ENCODE peak calls at places on chromosomes 2 and 18, in six cellular contexts. One of them, this sample, is unnamed.

GRCh38 chr2:144151405-144151804 is 368.5 kb downstream of the ZEB2 start:
- DNase-seq in fibroblast of mammary gland: no peak
- DNase-seq in PC-3: no peak
- DNase-seq in psoas muscle: no peak
- DNase-seq in HCT116: no peak
- DNase-seq in mucosa of descending colon: no peak
- DNase-seq in this sample: no peak

GRCh38 chr2:162435676-162436075 is 91.7 kb downstream of the GCA start:
- DNase-seq in PC-3: peak; percentile 24
- DNase-seq in mucosa of descending colon: no peak
- DNase-seq in psoas muscle: no peak
- DNase-seq in HCT116: no peak
- DNase-seq in fibroblast of mammary gland: no peak
- DNase-seq in this sample: no peak

GRCh38 chr2:223084873-223085272 is 32.9 kb downstream of the KCNE4 start:
- DNase-seq in PC-3: no peak
- DNase-seq in psoas muscle: peak; percentile 56
- DNase-seq in fibroblast of mammary gland: peak; percentile 33
- DNase-seq in HCT116: no peak
- DNase-seq in mucosa of descending colon: no peak
- DNase-seq in this sample: no peak

GRCh38 chr2:46962751-46963150 is 47.1 kb upstream of the MCFD2 start:
- DNase-seq in mucosa of descending colon: no peak
- DNase-seq in PC-3: no peak
- DNase-seq in fibroblast of mammary gland: no peak
- DNase-seq in psoas muscle: no peak
- DNase-seq in HCT116: no peak
- DNase-seq in this sample: no peak

GRCh38 chr2:30421026-30421425 is 26.0 kb upstream of the LCLAT1 start:
- DNase-seq in fibroblast of mammary gland: no peak
- DNase-seq in mucosa of descending colon: no peak
- DNase-seq in psoas muscle: no peak
- DNase-seq in PC-3: no peak
- DNase-seq in HCT116: no peak
- DNase-seq in this sample: no peak

GRCh38 chr18:36580874-36581750 is 247.7 kb downstream of the TPGS2 start:
- DNase-seq in fibroblast of mammary gland: peak; percentile 81
- DNase-seq in HCT116: no peak
- DNase-seq in PC-3: peak; percentile 44
- DNase-seq in mucosa of descending colon: no peak
- DNase-seq in psoas muscle: no peak
- DNase-seq in this sample: peak; percentile 63

GRCh38 chr2:86695053-86695691 is 24.9 kb upstream of the RMND5A start:
- DNase-seq in mucosa of descending colon: no peak
- DNase-seq in psoas muscle: no peak
- DNase-seq in HCT116: peak; percentile 85
- DNase-seq in PC-3: peak; percentile 89
- DNase-seq in fibroblast of mammary gland: peak; percentile 71
- DNase-seq in this sample: no peak

GRCh38 chr18:77124452-77124922 is 8.1 kb downstream of the MBP start:
- DNase-seq in PC-3: peak; percentile 23
- DNase-seq in fibroblast of mammary gland: no peak
- DNase-seq in HCT116: no peak
- DNase-seq in psoas muscle: peak; percentile 39
- DNase-seq in mucosa of descending colon: peak; percentile 50
- DNase-seq in this sample: no peak

GRCh38 chr2:120066708-120067547 is 54.1 kb downstream of the EPB41L5 start:
- DNase-seq in HCT116: no peak
- DNase-seq in mucosa of descending colon: no peak
- DNase-seq in PC-3: peak; percentile 80
- DNase-seq in fibroblast of mammary gland: peak; percentile 12
- DNase-seq in psoas muscle: no peak
- DNase-seq in this sample: no peak

GRCh38 chr2:163734911-163735691 is 707 bp downstream of the FIGN start:
- DNase-seq in mucosa of descending colon: no peak
- DNase-seq in PC-3: peak; percentile 24
- DNase-seq in HCT116: no peak
- DNase-seq in psoas muscle: no peak
- DNase-seq in fibroblast of mammary gland: peak; percentile 28
- DNase-seq in this sample: peak; percentile 25

GRCh38 chr2:200168641-200169265 is 137.7 kb upstream of the SPATS2L start:
- DNase-seq in HCT116: no peak
- DNase-seq in fibroblast of mammary gland: no peak
- DNase-seq in PC-3: no peak
- DNase-seq in psoas muscle: no peak
- DNase-seq in mucosa of descending colon: no peak
- DNase-seq in this sample: no peak

GRCh38 chr2:133433455-133434451 is 134.5 kb downstream of the NCKAP5 start:
- DNase-seq in fibroblast of mammary gland: no peak
- DNase-seq in PC-3: no peak
- DNase-seq in HCT116: no peak
- DNase-seq in psoas muscle: no peak
- DNase-seq in mucosa of descending colon: no peak
- DNase-seq in this sample: peak; percentile 36

GRCh38 chr2:37800176-37800835 is 124.8 kb upstream of the RMDN2 start:
- DNase-seq in fibroblast of mammary gland: no peak
- DNase-seq in mucosa of descending colon: no peak
- DNase-seq in psoas muscle: no peak
- DNase-seq in HCT116: no peak
- DNase-seq in PC-3: peak; percentile 73
- DNase-seq in this sample: no peak

GRCh38 chr2:28161466-28161865 is 231.2 kb upstream of the FOSL2 start:
- DNase-seq in PC-3: no peak
- DNase-seq in psoas muscle: no peak
- DNase-seq in mucosa of descending colon: no peak
- DNase-seq in fibroblast of mammary gland: peak; percentile 81
- DNase-seq in HCT116: no peak
- DNase-seq in this sample: peak; percentile 18

GRCh38 chr2:213149949-213150314 is 1.5 kb downstream of the IKZF2 start:
- DNase-seq in mucosa of descending colon: no peak
- DNase-seq in HCT116: no peak
- DNase-seq in psoas muscle: no peak
- DNase-seq in fibroblast of mammary gland: no peak
- DNase-seq in PC-3: peak; percentile 8
- DNase-seq in this sample: no peak

GRCh38 chr18:14089176-14089575 is 43.1 kb downstream of the ZNF519 start:
- DNase-seq in PC-3: no peak
- DNase-seq in HCT116: no peak
- DNase-seq in mucosa of descending colon: no peak
- DNase-seq in psoas muscle: no peak
- DNase-seq in fibroblast of mammary gland: no peak
- DNase-seq in this sample: no peak

GRCh38 chr2:1297376-1298159 is 115.7 kb upstream of the TPO start:
- DNase-seq in PC-3: no peak
- DNase-seq in fibroblast of mammary gland: no peak
- DNase-seq in mucosa of descending colon: no peak
- DNase-seq in psoas muscle: no peak
- DNase-seq in HCT116: no peak
- DNase-seq in this sample: no peak

GRCh38 chr2:241775223-241776177 is 1.1 kb upstream of the GAL3ST2 start:
- DNase-seq in HCT116: no peak
- DNase-seq in mucosa of descending colon: peak; percentile 62
- DNase-seq in PC-3: no peak
- DNase-seq in psoas muscle: no peak
- DNase-seq in fibroblast of mammary gland: no peak
- DNase-seq in this sample: no peak

GRCh38 chr2:188245230-188245629 is 46.4 kb upstream of the GULP1 start:
- DNase-seq in psoas muscle: no peak
- DNase-seq in HCT116: no peak
- DNase-seq in mucosa of descending colon: no peak
- DNase-seq in PC-3: peak; percentile 56
- DNase-seq in fibroblast of mammary gland: no peak
- DNase-seq in this sample: no peak

GRCh38 chr2:110896226-110896625 is 163.9 kb downstream of the ACOXL start:
- DNase-seq in mucosa of descending colon: no peak
- DNase-seq in psoas muscle: no peak
- DNase-seq in fibroblast of mammary gland: no peak
- DNase-seq in PC-3: no peak
- DNase-seq in HCT116: no peak
- DNase-seq in this sample: no peak

GRCh38 chr18:59848002-59848401 is 51.8 kb upstream of the PMAIP1 start:
- DNase-seq in psoas muscle: no peak
- DNase-seq in PC-3: no peak
- DNase-seq in mucosa of descending colon: no peak
- DNase-seq in HCT116: no peak
- DNase-seq in fibroblast of mammary gland: no peak
- DNase-seq in this sample: no peak

GRCh38 chr2:158893057-158893456 is 75.4 kb upstream of the TANC1 start:
- DNase-seq in fibroblast of mammary gland: peak; percentile 31
- DNase-seq in HCT116: no peak
- DNase-seq in PC-3: no peak
- DNase-seq in mucosa of descending colon: no peak
- DNase-seq in psoas muscle: no peak
- DNase-seq in this sample: peak; percentile 52

GRCh38 chr2:232836934-232837333 is 33.1 kb upstream of the SNORC start:
- DNase-seq in mucosa of descending colon: no peak
- DNase-seq in psoas muscle: no peak
- DNase-seq in fibroblast of mammary gland: no peak
- DNase-seq in HCT116: no peak
- DNase-seq in PC-3: no peak
- DNase-seq in this sample: no peak

GRCh38 chr2:222875482-222875881 is 14.6 kb downstream of the ACSL3 start:
- DNase-seq in PC-3: no peak
- DNase-seq in mucosa of descending colon: no peak
- DNase-seq in HCT116: no peak
- DNase-seq in psoas muscle: no peak
- DNase-seq in fibroblast of mammary gland: no peak
- DNase-seq in this sample: no peak

GRCh38 chr2:239811001-239811798 is 213.9 kb downstream of the NDUFA10 start:
- DNase-seq in mucosa of descending colon: peak; percentile 9
- DNase-seq in psoas muscle: no peak
- DNase-seq in fibroblast of mammary gland: no peak
- DNase-seq in HCT116: no peak
- DNase-seq in PC-3: no peak
- DNase-seq in this sample: no peak

GRCh38 chr2:102014041-102014345 is 22.2 kb downstream of the IL1R2 start:
- DNase-seq in HCT116: no peak
- DNase-seq in fibroblast of mammary gland: no peak
- DNase-seq in mucosa of descending colon: no peak
- DNase-seq in psoas muscle: no peak
- DNase-seq in PC-3: no peak
- DNase-seq in this sample: no peak

GRCh38 chr2:112642961-112643360 is 2.8 kb upstream of the SLC20A1 start:
- DNase-seq in psoas muscle: no peak
- DNase-seq in PC-3: no peak
- DNase-seq in fibroblast of mammary gland: no peak
- DNase-seq in mucosa of descending colon: no peak
- DNase-seq in HCT116: no peak
- DNase-seq in this sample: no peak

GRCh38 chr2:112644933-112645395 is 775 bp upstream of the SLC20A1 start:
- DNase-seq in HCT116: no peak
- DNase-seq in PC-3: no peak
- DNase-seq in psoas muscle: no peak
- DNase-seq in fibroblast of mammary gland: peak; percentile 74
- DNase-seq in mucosa of descending colon: no peak
- DNase-seq in this sample: no peak

GRCh38 chr2:112644155-112644932 is 1.4 kb upstream of the SLC20A1 start:
- DNase-seq in psoas muscle: no peak
- DNase-seq in fibroblast of mammary gland: no peak
- DNase-seq in mucosa of descending colon: no peak
- DNase-seq in HCT116: peak; percentile 69
- DNase-seq in PC-3: peak; percentile 92
- DNase-seq in this sample: peak; percentile 40

GRCh38 chr2:112642561-112642960 is 3.2 kb upstream of the SLC20A1 start:
- DNase-seq in psoas muscle: no peak
- DNase-seq in mucosa of descending colon: no peak
- DNase-seq in HCT116: no peak
- DNase-seq in PC-3: no peak
- DNase-seq in fibroblast of mammary gland: no peak
- DNase-seq in this sample: no peak

GRCh38 chr2:112643488-112643887 is 2.3 kb upstream of the SLC20A1 start:
- DNase-seq in HCT116: no peak
- DNase-seq in psoas muscle: no peak
- DNase-seq in mucosa of descending colon: no peak
- DNase-seq in fibroblast of mammary gland: no peak
- DNase-seq in PC-3: no peak
- DNase-seq in this sample: no peak
- H3K4me3 ChIP-seq in HCT116: no peak overlapping the region
- H3K4me3 ChIP-seq in psoas muscle: no peak overlapping the region
- H3K4me3 ChIP-seq in mucosa of descending colon: no peak overlapping the region
- H3K4me3 ChIP-seq in fibroblast of mammary gland: no peak overlapping the region
- H3K4me3 ChIP-seq in PC-3: no peak overlapping the region
- H3K4me3 ChIP-seq in this sample: no peak overlapping the region

DNA sequence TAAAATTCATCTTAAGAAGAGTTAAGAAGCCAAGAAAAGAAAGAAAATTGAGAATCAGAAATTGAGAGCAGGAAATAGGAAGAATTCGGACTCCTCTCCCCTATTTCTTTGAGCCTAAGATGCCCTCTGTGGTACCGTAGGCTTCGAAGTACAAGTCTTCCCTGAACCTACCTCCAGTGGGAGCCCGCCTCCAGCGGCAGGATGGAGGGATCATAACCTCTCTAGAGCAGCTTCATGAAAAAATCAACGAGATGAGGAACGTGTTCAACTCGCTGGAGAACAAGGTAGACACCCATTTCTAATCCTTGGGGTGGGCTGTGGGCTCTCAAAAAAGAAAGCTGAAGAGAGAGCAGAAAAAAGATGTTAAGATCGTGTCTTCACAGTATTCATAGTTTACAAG is 36.3 kb downstream of the ARHGEF33 start:
- DNase-seq in PC-3: no peak
- DNase-seq in psoas muscle: no peak
- DNase-seq in HCT116: no peak
- DNase-seq in fibroblast of mammary gland: no peak
- DNase-seq in mucosa of descending colon: no peak
- DNase-seq in this sample: no peak
- TF ChIP-seq CTCF in PC-3: no peak
- TF ChIP-seq CTCF in psoas muscle: no peak
- TF ChIP-seq CTCF in HCT116: no peak
- TF ChIP-seq CTCF in fibroblast of mammary gland: no peak
- TF ChIP-seq CTCF in mucosa of descending colon: no peak
- TF ChIP-seq CTCF in this sample: peak; percentile 18

GRCh38 chr2:73982140-73982617 is 2.5 kb upstream of the TET3 start:
- DNase-seq in PC-3: peak; percentile 80
- DNase-seq in psoas muscle: peak; percentile 58
- DNase-seq in HCT116: no peak
- DNase-seq in mucosa of descending colon: peak; percentile 47
- DNase-seq in fibroblast of mammary gland: peak; percentile 82
- DNase-seq in this sample: peak; percentile 42
- H3K4me3 ChIP-seq in PC-3: peak overlapping the region; percentile 81
- H3K4me3 ChIP-seq in psoas muscle: peak overlapping the region; percentile 61
- H3K4me3 ChIP-seq in HCT116: no peak overlapping the region
- H3K4me3 ChIP-seq in mucosa of descending colon: no peak overlapping the region
- H3K4me3 ChIP-seq in fibroblast of mammary gland: peak overlapping the region; percentile 53
- H3K4me3 ChIP-seq in this sample: no peak overlapping the region

DNA sequence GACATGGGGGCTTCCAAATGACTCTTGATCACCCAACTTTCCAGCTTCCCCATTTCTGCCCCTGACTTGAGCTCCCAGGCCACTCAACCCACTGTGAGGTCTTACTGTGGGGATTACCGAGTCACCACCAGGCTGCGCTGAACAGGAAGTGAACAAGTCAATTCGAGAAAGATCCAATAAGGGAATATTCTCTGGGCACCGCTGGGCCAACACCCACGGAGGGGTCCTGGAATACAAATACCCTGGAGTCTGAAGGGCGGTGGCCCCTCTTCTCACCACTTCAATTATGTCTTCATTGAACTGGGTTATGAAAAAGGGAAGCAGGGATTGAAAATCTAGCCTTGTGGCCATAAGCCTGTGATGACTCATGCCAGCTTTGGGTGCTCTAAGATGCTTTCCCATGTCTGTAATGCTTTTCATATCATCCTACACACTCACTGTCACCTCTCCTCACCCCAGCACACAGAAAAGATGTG is 37.7 kb downstream of the BCL11A start:
- DNase-seq in HCT116: no peak
- DNase-seq in psoas muscle: no peak
- DNase-seq in PC-3: peak; percentile 40
- DNase-seq in mucosa of descending colon: peak; percentile 35
- DNase-seq in fibroblast of mammary gland: peak; percentile 46
- DNase-seq in this sample: peak; percentile 76
- TF ChIP-seq CTCF in HCT116: no peak
- TF ChIP-seq CTCF in psoas muscle: no peak
- TF ChIP-seq CTCF in PC-3: peak; percentile 10
- TF ChIP-seq CTCF in mucosa of descending colon: no peak
- TF ChIP-seq CTCF in fibroblast of mammary gland: no peak
- TF ChIP-seq CTCF in this sample: peak; percentile 11